ENCODE peak calls at places on chromosomes 5 and 9, in five cellular contexts. G is T-helper 1 cell; L is CD4-positive, alpha-beta memory T cell; X is uterus; O is effector memory CD8-positive, alpha-beta T cell. E is an unnamed sample.

GRCh38 chr5:179816401-179817070 is 4.2 kb upstream of the SQSTM1 start:
- DNase-seq in G (no peak), L (peak), X (peak), O (no peak), E (no peak)

GRCh38 chr9:21778300-21778699 is 24.1 kb upstream of the MTAP start:
- DNase-seq in G (no peak), L (no peak), X (no peak), O (no peak), E (no peak)

GRCh38 chr9:132078369-132079356 is 1.0 kb downstream of the MED27 start:
- DNase-seq in G (peak), L (peak), X (no peak), O (peak), E (no peak)

GRCh38 chr5:92769986-92770385 is 811.0 kb downstream of the NR2F1-AS1 start:
- DNase-seq in G (no peak), L (no peak), X (no peak), O (no peak), E (no peak)

GRCh38 chr5:54324651-54325271 is 14.4 kb upstream of the ARL15 start:
- DNase-seq in G (no peak), L (no peak), X (no peak), O (no peak), E (no peak)

GRCh38 chr5:140338336-140338735 is 8.1 kb downstream of the HBEGF start:
- DNase-seq in G (no peak), L (no peak), X (no peak), O (no peak), E (no peak)

GRCh38 chr5:100664140-100664539 is 129.0 kb downstream of the FAM174A start:
- DNase-seq in G (no peak), L (no peak), X (no peak), O (no peak), E (no peak)

GRCh38 chr5:118548761-118549160 is 439.6 kb downstream of the DTWD2 start:
- DNase-seq in G (no peak), L (no peak), X (no peak), O (no peak), E (no peak)

GRCh38 chr9:112477330-112477729 is 9.3 kb upstream of the KIAA1958 start:
- DNase-seq in G (no peak), L (no peak), X (no peak), O (no peak), E (no peak)

GRCh38 chr9:114777841-114778240 is 28.0 kb downstream of the TNFSF15 start:
- DNase-seq in G (peak), L (no peak), X (no peak), O (no peak), E (no peak)

GRCh38 chr9:75087279-75087823 is 604 bp downstream of the NMRK1 start:
- DNase-seq in G (peak), L (peak), X (peak), O (peak), E (peak)

GRCh38 chr5:124631874-124632550 is 114.4 kb downstream of the ZNF608 start:
- DNase-seq in G (no peak), L (no peak), X (no peak), O (no peak), E (no peak)

GRCh38 chr5:167294861-167295685 is 996.4 kb upstream of the WWC1 start:
- DNase-seq in G (no peak), L (no peak), X (no peak), O (no peak), E (no peak)

GRCh38 chr5:102867999-102868662 is 113.0 kb downstream of the PAM start:
- DNase-seq in G (no peak), L (no peak), X (no peak), O (no peak), E (no peak)

GRCh38 chr5:10140195-10140973 is 109.3 kb downstream of the ATPSCKMT start:
- DNase-seq in G (no peak), L (no peak), X (no peak), O (no peak), E (no peak)

GRCh38 chr9:76717611-76718010 is 46.6 kb upstream of the PCA3 start:
- DNase-seq in G (no peak), L (no peak), X (no peak), O (no peak), E (no peak)

GRCh38 chr9:95552814-95553546 is 36.2 kb upstream of the PTCH1 start:
- DNase-seq in G (no peak), L (no peak), X (peak), O (no peak), E (no peak)

GRCh38 chr9:87675906-87676515 is 49.9 kb upstream of the CTSL start:
- DNase-seq in G (no peak), L (no peak), X (no peak), O (no peak), E (no peak)

GRCh38 chr9:32915802-32916201 is 85.6 kb downstream of the APTX start:
- DNase-seq in G (no peak), L (no peak), X (no peak), O (no peak), E (no peak)

GRCh38 chr5:145838276-145838675 is 3.1 kb upstream of the PRELID2 start:
- DNase-seq in G (no peak), L (no peak), X (no peak), O (no peak), E (no peak)

GRCh38 chr5:118553662-118554061 is 434.7 kb downstream of the DTWD2 start:
- DNase-seq in G (no peak), L (no peak), X (no peak), O (no peak), E (no peak)

GRCh38 chr9:124377551-124377950 is 37.7 kb downstream of the PSMB7 start:
- DNase-seq in G (no peak), L (no peak), X (no peak), O (no peak), E (no peak)

GRCh38 chr9:97386733-97387503 is 25.0 kb upstream of the TDRD7 start:
- DNase-seq in G (peak), L (peak), X (peak), O (peak), E (peak)

GRCh38 chr5:110702704-110703103 is 23.8 kb downstream of the TMEM232 start:
- DNase-seq in G (no peak), L (no peak), X (no peak), O (no peak), E (no peak)